ENCODE peak calls at places on chromosomes 7 and 10, in seven cellular contexts. M is left ventricle myocardium inferior, U is GM12865, Z is cardiac muscle cell, W is fibroblast of mammary gland, O is heart left ventricle, E is HFF-Myc. B is an unnamed sample.

GRCh38 chr10:5800782-5801181 is 12.5 kb downstream of the GDI2 start:
- DNase-seq in M (no peak), U (no peak), Z (no peak), W (no peak), O (no peak), E (no peak), B (no peak)

GRCh38 chr7:31878875-31879274 is 191.3 kb downstream of the PDE1C start:
- DNase-seq in M (no peak), U (no peak), Z (no peak), W (no peak), O (no peak), E (no peak), B (no peak)

GRCh38 chr7:20310963-20311742 is 19.5 kb upstream of the ITGB8 start:
- DNase-seq in M (no peak), U (peak; percentile 78), Z (peak; percentile 22), W (peak; percentile 65), O (no peak), E (no peak), B (peak; percentile 82)

GRCh38 chr7:129830949-129831348 is 121.8 kb downstream of the UBE2H start:
- DNase-seq in M (no peak), U (no peak), Z (no peak), W (no peak), O (no peak), E (no peak), B (no peak)

GRCh38 chr7:55254596-55255500 is 110.3 kb upstream of the LANCL2 start:
- DNase-seq in M (peak; percentile 87), U (peak; percentile 65), Z (peak; percentile 83), W (peak; percentile 61), O (peak; percentile 86), E (no peak), B (peak; percentile 80)

GRCh38 chr7:132783824-132784223 is 207.6 kb upstream of the PLXNA4 start:
- DNase-seq in M (no peak), U (no peak), Z (no peak), W (peak; percentile 90), O (no peak), E (peak; percentile 60), B (peak; percentile 89)

GRCh38 chr7:55307123-55307916 is 57.8 kb upstream of the LANCL2 start:
- DNase-seq in M (no peak), U (no peak), Z (peak; percentile 13), W (peak; percentile 6), O (no peak), E (no peak), B (peak; percentile 30)

GRCh38 chr7:93146465-93147127 is 1.6 kb downstream of the SAMD9L start:
- DNase-seq in M (no peak), U (peak; percentile 38), Z (no peak), W (no peak), O (no peak), E (no peak), B (peak; percentile 18)

GRCh38 chr7:1463685-1464223 is 4.5 kb upstream of the MICALL2 start:
- DNase-seq in M (no peak), U (no peak), Z (no peak), W (peak; percentile 36), O (no peak), E (no peak), B (no peak)

GRCh38 chr10:4699950-4700730 is 125.9 kb upstream of the AKR1E2 start:
- DNase-seq in M (no peak), U (no peak), Z (no peak), W (no peak), O (no peak), E (no peak), B (no peak)

GRCh38 chr7:133436014-133436428 is 183.1 kb downstream of the EXOC4 start:
- DNase-seq in M (no peak), U (no peak), Z (no peak), W (peak; percentile 83), O (no peak), E (no peak), B (peak; percentile 93)

GRCh38 chr10:104903433-104903832 is 262.3 kb downstream of the SORCS3 start:
- DNase-seq in M (no peak), U (no peak), Z (no peak), W (peak; percentile 38), O (no peak), E (no peak), B (peak; percentile 18)

GRCh38 chr7:40944981-40945585 is 757.8 kb downstream of the INHBA start:
- DNase-seq in M (no peak), U (no peak), Z (no peak), W (no peak), O (no peak), E (no peak), B (no peak)

GRCh38 chr10:62098278-62099121 is 170.1 kb downstream of the RTKN2 start:
- DNase-seq in M (no peak), U (no peak), Z (no peak), W (no peak), O (no peak), E (no peak), B (no peak)

GRCh38 chr7:122914812-122915211 is 28.6 kb upstream of the CADPS2 start:
- DNase-seq in M (no peak), U (no peak), Z (no peak), W (no peak), O (no peak), E (no peak), B (no peak)

GRCh38 chr7:105838273-105839141 is 37.9 kb downstream of the ATXN7L1 start:
- DNase-seq in M (peak; percentile 29), U (no peak), Z (peak; percentile 30), W (peak; percentile 47), O (no peak), E (no peak), B (peak; percentile 35)

DNA sequence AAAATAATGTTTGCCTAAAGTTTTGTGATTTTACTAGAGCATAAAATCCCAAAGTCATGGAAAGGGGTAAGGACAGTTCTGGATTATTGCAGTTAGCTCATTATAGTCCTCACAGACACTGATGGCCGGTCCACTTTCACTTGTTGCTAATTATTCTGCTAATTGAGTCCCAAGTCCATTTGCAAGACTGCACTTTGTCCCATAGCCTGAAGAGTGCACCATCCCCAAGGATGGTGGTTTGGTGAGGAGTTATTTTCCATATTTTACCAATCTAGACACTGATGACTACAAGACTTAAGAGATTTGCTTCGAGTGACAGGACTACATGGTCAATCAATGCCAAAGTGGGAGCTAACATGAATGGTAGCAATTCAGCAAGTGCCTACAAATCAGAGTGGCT is 181.8 kb upstream of the CACNA2D1 start:
- DNase-seq in M (no peak), U (no peak), Z (no peak), W (peak; percentile 2), O (no peak), E (no peak), B (no peak)
- TF ChIP-seq CTCF in M (no peak), U (no peak), Z (no peak), W (peak; percentile 11), O (no peak), E (no peak), B (no peak)

GRCh38 chr10:103648231-103648950 is 154.9 kb downstream of the NEURL1 start:
- DNase-seq in M (no peak), U (no peak), Z (no peak), W (no peak), O (no peak), E (no peak), B (peak; percentile 57)

GRCh38 chr10:103651783-103652476 is 158.4 kb downstream of the NEURL1 start:
- DNase-seq in M (peak; percentile 79), U (no peak), Z (no peak), W (no peak), O (peak; percentile 59), E (no peak), B (no peak)

GRCh38 chr10:103652599-103653281 is 159.2 kb downstream of the NEURL1 start:
- DNase-seq in M (no peak), U (no peak), Z (no peak), W (no peak), O (no peak), E (no peak), B (no peak)

GRCh38 chr10:103648951-103649532 is 155.5 kb downstream of the NEURL1 start:
- DNase-seq in M (no peak), U (no peak), Z (no peak), W (peak; percentile 85), O (no peak), E (no peak), B (peak; percentile 57)

DNA sequence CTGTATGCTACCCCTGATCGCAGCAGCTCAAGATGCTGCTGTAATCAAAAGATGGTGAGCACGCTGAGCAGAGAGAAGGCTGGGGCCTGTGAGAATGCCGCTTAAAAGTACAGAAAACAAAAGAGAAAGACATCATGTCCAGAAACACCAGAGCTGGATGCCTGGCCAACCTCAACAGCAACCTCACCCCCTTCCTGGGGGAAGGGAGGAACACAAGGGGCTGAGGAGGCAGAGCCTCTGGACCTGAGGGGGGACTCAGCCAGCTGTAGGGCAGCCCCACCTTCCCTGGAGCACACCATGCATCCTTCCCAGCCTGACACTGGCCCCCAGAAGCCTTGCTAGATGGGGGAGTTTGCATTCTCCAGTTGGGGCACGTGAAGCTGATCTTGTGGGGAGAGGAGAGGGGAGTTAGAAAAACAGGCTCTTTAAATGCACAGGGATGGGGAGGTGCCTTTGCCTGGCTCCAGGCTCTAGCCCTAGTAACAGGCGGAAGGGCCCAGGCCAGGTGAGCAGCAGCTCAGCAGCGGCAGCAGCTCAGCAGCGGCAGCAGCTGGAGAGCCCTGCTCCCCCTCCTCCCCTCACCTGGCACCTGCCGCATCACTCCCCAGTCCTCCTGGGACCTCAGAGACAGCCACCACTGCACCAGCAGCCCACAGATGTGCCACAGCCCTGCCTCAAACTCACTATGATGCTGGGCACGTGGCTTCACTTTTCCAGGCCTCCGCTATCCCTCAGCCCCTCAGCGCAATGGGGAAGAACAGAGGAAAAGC is 156.3 kb downstream of the NEURL1 start:
- DNase-seq in M (no peak), U (no peak), Z (no peak), W (no peak), O (no peak), E (no peak), B (no peak)
- H3K4me3 ChIP-seq in M (no peak overlapping the region), U (no peak overlapping the region), Z (no peak overlapping the region), W (no peak overlapping the region), O (no peak overlapping the region), E (no peak overlapping the region), B (no peak overlapping the region)

DNA sequence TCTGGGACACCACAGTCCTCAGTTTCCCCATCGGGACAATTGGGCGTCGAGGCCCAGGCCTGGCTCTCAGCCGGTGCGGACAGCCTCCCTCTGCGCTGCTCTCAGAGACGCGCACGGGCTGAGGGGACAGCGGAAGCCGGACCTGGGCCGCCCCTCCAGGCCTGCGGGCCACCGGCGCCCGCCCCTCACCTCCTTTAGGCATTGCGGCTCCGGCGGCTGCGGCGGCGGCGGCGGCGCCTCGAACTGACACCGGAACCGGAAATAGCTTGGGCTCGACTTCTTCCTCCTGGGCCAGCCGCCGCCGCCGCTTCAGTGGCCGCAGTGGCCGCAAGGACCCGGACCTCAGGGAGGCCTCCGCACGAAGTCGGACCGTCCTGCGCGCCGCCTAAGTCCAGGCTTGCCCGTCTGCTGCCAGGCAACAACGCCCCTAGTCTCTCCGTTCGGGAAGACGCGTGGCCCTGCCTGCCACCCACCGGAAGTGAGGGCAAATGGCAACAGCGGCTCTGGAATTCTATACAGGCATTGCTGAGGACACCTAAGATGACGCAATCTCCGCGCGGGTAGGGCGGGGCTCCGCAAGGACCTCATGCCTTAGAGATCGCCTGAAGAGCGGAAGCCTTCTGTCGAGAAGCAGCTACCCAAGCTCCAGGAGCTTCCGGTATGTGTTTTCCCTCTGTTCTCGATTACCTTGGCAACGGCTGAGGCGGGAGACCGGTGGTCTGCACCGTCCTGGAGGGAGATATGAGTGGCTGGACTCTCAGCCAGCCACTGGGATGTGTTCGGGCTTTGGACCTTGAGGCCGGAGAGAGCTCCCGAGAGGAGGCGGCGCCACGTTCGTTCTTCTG is at the start of the genes BUD31 and PDAP1:
- DNase-seq in M (peak; percentile 93), U (peak; percentile 96), Z (peak; percentile 92), W (peak; percentile 94), O (peak; percentile 94), E (peak; percentile 85), B (peak; percentile 97)
- TF ChIP-seq CTCF in M (peak; percentile 19), U (no peak), Z (no peak), W (no peak), O (no peak), E (no peak), B (no peak)

GRCh38 chr7:33300131-33300530 is 170.8 kb downstream of the BBS9 start:
- DNase-seq in M (no peak), U (no peak), Z (no peak), W (peak; percentile 1), O (no peak), E (no peak), B (no peak)
- H3K4me3 ChIP-seq in M (no peak overlapping the region), U (no peak overlapping the region), Z (no peak overlapping the region), W (no peak overlapping the region), O (no peak overlapping the region), E (no peak overlapping the region), B (no peak overlapping the region)

B was measured in cardiac fibroblast.